ENCODE peak calls at places on chromosomes 2 and 18, in six cellular contexts. One of them, this sample, is unnamed.

GRCh38 chr2:239225921-239226561 is 174.8 kb downstream of the HDAC4 start:
- DNase-seq in fibroblast of the aortic adventitia: peak; percentile 94
- DNase-seq in HTR-8/SVneo: peak; percentile 10
- DNase-seq in CD4-positive, alpha-beta memory T cell: no peak
- DNase-seq in left cardiac atrium: no peak
- DNase-seq in neural crest cell: no peak
- DNase-seq in this sample: no peak

GRCh38 chr2:102033028-102033749 is 41.4 kb downstream of the IL1R2 start:
- DNase-seq in fibroblast of the aortic adventitia: peak; percentile 95
- DNase-seq in left cardiac atrium: peak; percentile 69
- DNase-seq in CD4-positive, alpha-beta memory T cell: peak; percentile 7
- DNase-seq in HTR-8/SVneo: peak; percentile 37
- DNase-seq in neural crest cell: no peak
- DNase-seq in this sample: peak; percentile 60

GRCh38 chr18:79495591-79496071 is 99.9 kb downstream of the NFATC1 start:
- DNase-seq in left cardiac atrium: no peak
- DNase-seq in neural crest cell: no peak
- DNase-seq in fibroblast of the aortic adventitia: no peak
- DNase-seq in HTR-8/SVneo: no peak
- DNase-seq in CD4-positive, alpha-beta memory T cell: no peak
- DNase-seq in this sample: no peak

GRCh38 chr2:44126106-44126797 is 42.4 kb upstream of the PPM1B start:
- DNase-seq in CD4-positive, alpha-beta memory T cell: no peak
- DNase-seq in HTR-8/SVneo: peak; percentile 90
- DNase-seq in neural crest cell: no peak
- DNase-seq in fibroblast of the aortic adventitia: no peak
- DNase-seq in left cardiac atrium: no peak
- DNase-seq in this sample: no peak

GRCh38 chr2:233442028-233442310 is 87.7 kb downstream of the DGKD start:
- DNase-seq in HTR-8/SVneo: no peak
- DNase-seq in left cardiac atrium: no peak
- DNase-seq in neural crest cell: no peak
- DNase-seq in fibroblast of the aortic adventitia: no peak
- DNase-seq in CD4-positive, alpha-beta memory T cell: no peak
- DNase-seq in this sample: no peak

GRCh38 chr2:47334356-47335136 is 68.4 kb upstream of the MSH2 start:
- DNase-seq in neural crest cell: no peak
- DNase-seq in left cardiac atrium: peak; percentile 35
- DNase-seq in CD4-positive, alpha-beta memory T cell: no peak
- DNase-seq in fibroblast of the aortic adventitia: peak; percentile 46
- DNase-seq in HTR-8/SVneo: no peak
- DNase-seq in this sample: no peak

GRCh38 chr2:198062826-198063225 is 258.4 kb downstream of the PLCL1 start:
- DNase-seq in neural crest cell: no peak
- DNase-seq in HTR-8/SVneo: no peak
- DNase-seq in CD4-positive, alpha-beta memory T cell: no peak
- DNase-seq in left cardiac atrium: no peak
- DNase-seq in fibroblast of the aortic adventitia: no peak
- DNase-seq in this sample: no peak

GRCh38 chr2:201984800-201985525 is 48.7 kb upstream of the FZD7 start:
- DNase-seq in fibroblast of the aortic adventitia: no peak
- DNase-seq in CD4-positive, alpha-beta memory T cell: no peak
- DNase-seq in left cardiac atrium: no peak
- DNase-seq in neural crest cell: no peak
- DNase-seq in HTR-8/SVneo: no peak
- DNase-seq in this sample: peak; percentile 68

This sample was measured in Right ventricle myocardium inferior.